ENCODE peak calls at places on chromosome 1, in four cellular contexts. A is mesendoderm, B is IMR-90, V is H1. L is an unnamed sample.

GRCh38 chr1:55904541-55904940 is 674.8 kb downstream of the PLPP3 start:
- DNase-seq in B (no peak), A (peak; percentile 7), V (no peak), L (no peak)

GRCh38 chr1:7967206-7967605 is 5.7 kb downstream of the PARK7 start:
- DNase-seq in V (no peak), A (no peak), B (no peak), L (no peak)

GRCh38 chr1:48498096-48498791 is 26.2 kb upstream of the SPATA6 start:
- DNase-seq in B (peak; percentile 70), V (peak; percentile 58), A (peak; percentile 89), L (peak; percentile 81)

GRCh38 chr1:229509576-229509975 is 1.4 kb upstream of the NUP133 start:
- DNase-seq in A (no peak), V (no peak), B (peak; percentile 91), L (no peak)

GRCh38 chr1:232221790-232222499 is 408.0 kb downstream of the SIPA1L2 start:
- DNase-seq in A (no peak), V (no peak), B (peak; percentile 34), L (no peak)

GRCh38 chr1:53550201-53550741 is 91.1 kb downstream of the DMRTB1 start:
- DNase-seq in B (peak; percentile 51), V (no peak), A (no peak), L (no peak)

GRCh38 chr1:82464362-82464931 is 663.7 kb downstream of the ADGRL2 start:
- DNase-seq in A (no peak), V (no peak), B (no peak), L (no peak)

GRCh38 chr1:234535763-234536515 is 57.0 kb upstream of the TARBP1 start:
- DNase-seq in A (no peak), B (peak; percentile 70), V (no peak), L (no peak)

GRCh38 chr1:15966081-15966955 is 9.6 kb downstream of the ZBTB17 start:
- DNase-seq in V (no peak), A (no peak), B (peak; percentile 79), L (no peak)

GRCh38 chr1:83910461-83910860 is 88.5 kb downstream of the TTLL7 start:
- DNase-seq in B (peak; percentile 27), V (no peak), A (no peak), L (no peak)

GRCh38 chr1:95122151-95122697 is 5.1 kb downstream of the TLCD4 start:
- DNase-seq in B (no peak), V (no peak), A (peak; percentile 10), L (no peak)

GRCh38 chr1:33228935-33229487 is 27.3 kb upstream of the ZNF362 start:
- DNase-seq in B (peak; percentile 92), A (no peak), V (no peak), L (no peak)

GRCh38 chr1:82485591-82486369 is 685.0 kb downstream of the ADGRL2 start:
- DNase-seq in A (peak; percentile 85), B (no peak), V (peak; percentile 15), L (peak; percentile 67)

GRCh38 chr1:43481481-43481880 is 27.8 kb upstream of the HYI start:
- DNase-seq in B (no peak), V (no peak), A (no peak), L (no peak)

GRCh38 chr1:38817958-38818705 is 41.4 kb downstream of the RRAGC start:
- DNase-seq in V (no peak), B (no peak), A (peak; percentile 58), L (peak; percentile 79)

GRCh38 chr1:218211241-218211640 is 73.9 kb upstream of the RRP15 start:
- DNase-seq in B (peak; percentile 23), A (no peak), V (no peak), L (no peak)

GRCh38 chr1:2108213-2108876 is 58.1 kb downstream of the PRKCZ start:
- DNase-seq in V (peak; percentile 47), B (peak; percentile 49), A (peak; percentile 87), L (peak; percentile 89)

GRCh38 chr1:51472349-51472748 is 46.7 kb downstream of the EPS15 start:
- DNase-seq in B (peak; percentile 35), A (no peak), V (no peak), L (no peak)

GRCh38 chr1:87887095-87887494 is 558.4 kb downstream of the LMO4 start:
- DNase-seq in A (no peak), V (no peak), B (no peak), L (no peak)

GRCh38 chr1:87894041-87894440 is 565.4 kb downstream of the LMO4 start:
- DNase-seq in A (no peak), B (no peak), V (no peak), L (no peak)

GRCh38 chr1:87885263-87885662 is 556.6 kb downstream of the LMO4 start:
- DNase-seq in B (no peak), V (no peak), A (no peak), L (no peak)

GRCh38 chr1:87883906-87884305 is 555.2 kb downstream of the LMO4 start:
- DNase-seq in V (no peak), A (no peak), B (peak; percentile 8), L (no peak)

GRCh38 chr1:87888456-87888855 is 559.8 kb downstream of the LMO4 start:
- DNase-seq in V (no peak), B (no peak), A (no peak), L (no peak)
- H4K5ac ChIP-seq in V (no peak overlapping the region), B (no peak overlapping the region), A (no peak overlapping the region), L (no peak overlapping the region)

DNA sequence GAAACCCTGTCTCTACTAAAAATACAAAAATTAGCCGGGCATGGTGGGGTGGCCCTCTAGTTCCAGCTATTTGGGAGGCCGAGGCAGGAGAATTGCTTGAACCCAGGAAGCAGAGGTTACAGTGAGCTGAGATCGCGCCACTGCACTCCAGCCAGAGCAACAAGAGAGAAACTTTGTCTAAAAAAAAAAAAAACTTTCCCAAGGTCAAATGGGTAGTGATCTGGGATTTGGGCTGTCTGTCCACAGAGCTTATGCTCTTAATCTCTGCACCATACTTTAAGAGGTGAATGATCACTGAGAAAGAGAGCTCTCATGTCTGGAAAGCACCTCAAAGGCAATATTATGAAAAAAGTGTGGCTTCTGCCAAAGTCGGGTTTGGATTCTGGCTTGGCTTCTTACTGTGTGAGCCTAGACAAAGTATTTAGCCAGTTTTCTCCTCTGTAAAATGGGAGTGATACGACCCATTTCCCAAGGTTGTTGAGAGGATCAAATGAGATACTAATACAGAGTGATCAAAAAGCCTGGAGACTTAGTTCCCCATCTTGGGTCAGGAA is 34.4 kb downstream of the ATP2B4 start:
- DNase-seq in B (no peak), V (no peak), A (no peak), L (no peak)
- H3K56ac ChIP-seq in B (no peak overlapping the region), V (no peak overlapping the region), A (no peak overlapping the region), L (no peak overlapping the region)

DNA sequence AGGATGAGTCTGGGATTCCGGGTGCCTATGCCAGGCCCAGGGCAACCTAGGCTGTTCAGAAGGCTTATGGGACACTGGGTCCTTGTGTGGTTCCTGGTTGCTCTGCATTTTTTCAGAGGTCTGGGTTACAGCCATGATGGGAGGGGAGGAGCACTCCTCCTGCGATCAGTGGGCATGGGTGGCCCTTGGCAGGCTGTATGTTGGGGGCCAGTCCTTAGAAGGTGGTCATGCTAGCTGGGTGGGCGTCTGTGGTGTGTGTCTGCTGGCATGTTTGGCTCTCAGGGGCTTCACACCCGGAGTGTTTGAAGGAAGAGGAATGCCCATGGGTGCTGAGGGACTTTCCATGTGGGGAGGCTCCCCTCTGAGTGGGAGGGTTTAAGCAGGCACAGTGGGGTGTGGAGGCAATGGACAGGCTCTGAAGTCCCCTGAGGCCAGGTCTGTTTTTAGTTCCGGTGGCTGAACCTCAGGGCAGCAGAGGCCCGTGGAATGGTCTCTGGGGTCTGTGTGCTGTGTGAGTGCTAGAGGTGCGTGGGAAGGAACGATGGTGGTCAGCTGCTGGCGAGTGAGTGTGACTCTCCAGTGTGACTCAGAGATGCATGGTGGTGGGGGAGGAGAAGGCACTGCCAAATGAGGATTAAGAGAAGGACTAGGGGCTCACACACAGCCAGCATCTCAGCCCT is 25.3 kb downstream of the CACNA1E start:
- DNase-seq in V (no peak), A (no peak), B (peak; percentile 4), L (no peak)
- H2AK5ac ChIP-seq in V (no peak overlapping the region), A (no peak overlapping the region), B (no peak overlapping the region), L (no peak overlapping the region)

DNA sequence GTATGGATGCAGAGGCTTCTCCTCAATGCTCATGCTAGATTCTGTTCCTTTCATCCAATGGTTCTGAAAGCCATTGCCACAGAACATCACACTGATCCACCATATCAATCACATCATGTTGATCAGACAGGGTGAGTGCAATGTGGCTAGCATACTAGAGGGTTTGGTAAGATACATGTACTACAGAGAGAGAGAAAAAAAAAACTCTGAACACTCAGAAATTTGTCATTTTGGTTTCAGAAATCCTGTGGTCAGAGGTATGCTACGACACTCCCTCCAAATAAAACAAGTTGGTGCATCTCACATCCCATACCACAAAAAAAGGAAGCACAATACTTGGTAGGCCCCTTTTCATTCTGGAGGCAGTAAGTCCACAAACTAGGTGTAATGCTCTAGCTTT is 35.4 kb downstream of the OR10J1 start:
- DNase-seq in B (no peak), A (no peak), V (no peak), L (no peak)
- H4K5ac ChIP-seq in B (no peak overlapping the region), A (no peak overlapping the region), V (no peak overlapping the region), L (no peak overlapping the region)

DNA sequence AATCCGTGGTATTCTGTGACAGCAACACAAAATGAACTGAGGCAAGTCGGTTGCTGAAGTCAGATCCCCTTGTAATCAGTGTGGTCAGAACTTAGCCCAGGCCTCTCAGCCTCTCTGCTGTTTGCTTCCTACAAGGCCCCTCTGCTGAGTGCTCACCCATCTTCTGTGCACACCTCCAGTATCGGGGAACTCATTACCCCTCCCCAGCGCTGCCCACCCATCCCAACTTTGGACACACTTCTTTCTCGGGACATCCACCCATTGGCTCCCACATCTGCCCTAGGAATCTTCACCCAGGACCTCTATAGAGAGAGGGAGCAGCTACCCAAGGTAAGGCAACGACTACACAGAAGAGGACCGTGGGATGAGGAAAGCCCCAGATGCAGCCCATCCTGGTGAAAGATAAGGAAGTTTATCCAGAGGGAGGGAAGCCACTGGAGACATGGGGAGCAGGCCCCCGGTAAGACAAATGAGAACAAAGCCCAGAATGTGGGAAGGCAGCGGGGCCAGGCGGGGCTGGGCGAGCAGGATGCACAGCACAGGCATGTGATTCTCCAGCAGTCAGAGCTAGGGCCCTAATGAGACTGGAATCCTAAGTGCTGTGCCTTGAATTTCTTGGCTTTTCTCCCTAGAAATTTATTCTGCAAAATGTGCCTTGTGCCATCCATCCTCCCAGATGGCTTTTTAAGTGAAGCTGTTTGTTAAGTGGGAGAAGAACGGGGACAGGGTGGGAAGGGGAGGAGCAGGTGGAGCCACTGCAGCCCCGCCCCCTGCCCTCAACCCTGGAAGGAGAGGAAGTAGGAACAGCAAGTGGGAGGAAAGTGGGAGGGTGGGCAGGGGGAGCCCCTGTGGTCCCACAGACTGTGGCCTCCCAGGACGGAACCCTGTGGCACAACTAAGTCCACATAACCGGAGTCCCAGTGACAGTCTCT is 217.3 kb downstream of the MATN1 start:
- DNase-seq in B (no peak), V (no peak), A (no peak), L (peak; percentile 43)
- H3K56ac ChIP-seq in B (no peak overlapping the region), V (no peak overlapping the region), A (no peak overlapping the region), L (no peak overlapping the region)

GRCh38 chr1:24769656-24770651 is 24.7 kb downstream of the CLIC4 start:
- DNase-seq in V (no peak), A (no peak), B (peak; percentile 98), L (no peak)
- H2AK5ac ChIP-seq in V (no peak overlapping the region), A (no peak overlapping the region), B (peak overlapping the region; percentile 99), L (no peak overlapping the region)

GRCh38 chr1:21576798-21577187 is 67.6 kb downstream of the ALPL start:
- DNase-seq in B (no peak), V (no peak), A (no peak), L (no peak)
- H4K5ac ChIP-seq in B (no peak overlapping the region), V (no peak overlapping the region), A (no peak overlapping the region), L (no peak overlapping the region)

L was measured in H9.